ENCODE peak calls at places on chromosomes 4 and X, in nine cellular contexts. C is HL-60, B is K562, F is mucosa of descending colon, N is OCI-LY7, J is fibroblast of mammary gland, E is tibial nerve, X is foreskin fibroblast, K is endothelial cell of umbilical vein. A is an unnamed sample.

GRCh38 chrX:140712413-140713173 is 3.0 kb downstream of the LINC00632 start:
- DNase-seq in X (no peak), K (no peak), C (no peak), B (no peak), N (no peak), F (peak; percentile 12), E (peak; percentile 13), J (no peak), A (peak; percentile 30)

GRCh38 chrX:153443476-153444332 is 2.2 kb downstream of the TREX2 start:
- DNase-seq in X (no peak), C (no peak), F (no peak), B (no peak), N (no peak), J (no peak), K (no peak), E (no peak), A (no peak)

GRCh38 chr4:138639018-138639876 is 376.3 kb upstream of the NOCT start:
- DNase-seq in E (no peak), K (peak; percentile 6), J (peak; percentile 16), X (peak; percentile 16), C (no peak), B (no peak), F (no peak), N (no peak), A (no peak)

GRCh38 chrX:118350221-118350620 is 4.3 kb downstream of the WDR44 start:
- DNase-seq in E (no peak), C (peak; percentile 13), J (peak; percentile 50), K (peak; percentile 31), N (no peak), X (no peak), F (no peak), B (no peak), A (no peak)

GRCh38 chr4:63528592-63528991 is 880.7 kb downstream of the TECRL start:
- DNase-seq in J (no peak), C (no peak), K (no peak), N (no peak), E (no peak), X (no peak), B (no peak), F (no peak), A (no peak)

GRCh38 chr4:139890810-139891209 is 225.2 kb downstream of the MGST2 start:
- DNase-seq in E (no peak), X (peak; percentile 57), J (peak; percentile 86), N (no peak), B (no peak), F (no peak), C (peak; percentile 26), K (peak; percentile 81), A (no peak)

GRCh38 chr4:26323807-26324206 is 3.0 kb downstream of the RBPJ start:
- DNase-seq in E (no peak), C (no peak), N (no peak), J (peak; percentile 76), X (no peak), F (no peak), B (no peak), K (peak; percentile 73), A (no peak)

GRCh38 chrX:45850775-45851433 is 650.2 kb upstream of the DIPK2B start:
- DNase-seq in K (no peak), B (no peak), X (no peak), C (peak; percentile 40), F (peak; percentile 14), J (peak; percentile 25), E (no peak), N (no peak), A (peak; percentile 19)

GRCh38 chr4:86961605-86962295 is 26.9 kb downstream of the AFF1 start:
- DNase-seq in J (peak; percentile 75), X (peak; percentile 45), F (no peak), C (peak; percentile 88), E (no peak), K (no peak), B (peak; percentile 86), N (peak; percentile 95), A (peak; percentile 59)

GRCh38 chr4:101806914-101807313 is 16.4 kb downstream of the BANK1 start:
- DNase-seq in J (peak; percentile 25), X (no peak), K (no peak), E (no peak), B (no peak), N (peak; percentile 81), C (peak; percentile 5), F (no peak), A (no peak)

GRCh38 chr4:61462451-61463326 is 262.6 kb downstream of the ADGRL3 start:
- DNase-seq in C (no peak), F (no peak), B (no peak), K (peak; percentile 53), J (peak; percentile 70), E (no peak), X (peak; percentile 35), N (no peak), A (no peak)

GRCh38 chr4:67126115-67126514 is 419.2 kb downstream of the CENPC start:
- DNase-seq in F (no peak), N (no peak), K (no peak), J (no peak), E (no peak), X (no peak), B (no peak), C (no peak), A (no peak)

GRCh38 chrX:56793533-56794320 is 64.7 kb downstream of the NBDY start:
- DNase-seq in B (no peak), E (no peak), N (no peak), X (no peak), F (no peak), J (peak; percentile 28), K (peak; percentile 36), C (no peak), A (no peak)

GRCh38 chr4:173517781-173518371 is 12.2 kb downstream of the HAND2 start:
- DNase-seq in X (no peak), B (no peak), F (peak; percentile 57), K (no peak), C (no peak), N (no peak), J (no peak), E (no peak), A (peak; percentile 53)
- H3K4me3 ChIP-seq in X (no peak overlapping the region), B (no peak overlapping the region), F (no peak overlapping the region), K (no peak overlapping the region), C (no peak overlapping the region), N (no peak overlapping the region), J (no peak overlapping the region), E (no peak overlapping the region), A (peak overlapping the region; percentile 36)

DNA sequence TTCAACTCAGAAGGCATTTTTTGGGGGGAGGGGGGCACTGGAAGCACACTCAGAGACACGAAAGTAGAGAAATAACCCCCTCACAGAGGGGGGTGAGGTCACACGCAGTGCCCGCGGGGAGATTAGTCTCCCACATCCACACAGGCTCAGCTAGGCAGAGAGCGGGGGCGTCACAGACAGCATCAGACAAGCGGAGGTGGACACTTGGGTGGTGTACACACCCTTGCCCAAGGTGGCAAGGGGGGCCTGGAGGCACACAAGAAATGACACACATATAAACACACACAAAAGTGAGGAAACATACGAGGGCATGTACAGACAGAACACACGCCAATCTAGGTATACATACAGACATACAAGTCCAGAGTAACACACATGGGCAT is 637 bp upstream of the SYN1 start:
- DNase-seq in J (no peak), C (no peak), K (no peak), E (no peak), X (no peak), N (no peak), F (no peak), B (no peak), A (no peak)
- H3K4me3 ChIP-seq in J (no peak overlapping the region), C (no peak overlapping the region), K (no peak overlapping the region), E (no peak overlapping the region), X (no peak overlapping the region), N (no peak overlapping the region), F (no peak overlapping the region), B (no peak overlapping the region), A (no peak overlapping the region)

DNA sequence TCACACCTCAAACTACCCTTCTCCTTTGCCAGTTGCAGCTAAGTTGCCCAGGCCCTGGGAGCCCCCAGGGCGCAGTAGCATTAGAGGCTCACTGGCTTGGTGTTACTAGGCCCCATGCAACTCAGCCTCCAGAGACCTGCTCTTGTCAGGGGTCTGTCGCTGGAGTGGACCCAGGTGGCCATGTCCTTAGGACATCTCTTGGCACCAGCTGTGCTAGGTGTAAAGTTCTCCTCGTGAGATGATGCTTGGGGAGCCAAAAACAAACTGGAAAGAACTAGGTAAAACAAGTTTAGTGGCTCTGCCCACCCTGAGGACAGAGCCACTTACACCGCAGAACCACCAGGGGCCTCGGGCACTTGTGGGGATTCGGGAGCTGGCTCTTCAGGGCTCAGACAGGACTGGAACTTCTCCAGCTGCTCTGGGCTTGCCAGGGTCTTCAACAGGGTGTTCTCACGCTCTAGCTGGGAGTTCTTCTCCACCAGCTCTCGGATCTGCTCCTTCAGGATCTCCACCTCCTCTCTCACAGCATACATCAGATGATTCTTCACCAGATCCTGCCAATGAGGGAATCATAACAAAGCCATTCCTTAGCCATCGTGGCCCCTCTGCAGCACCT is 61.3 kb downstream of the TSC22D3 start:
- DNase-seq in N (no peak), E (no peak), F (no peak), C (no peak), J (peak; percentile 35), B (no peak), X (no peak), K (no peak), A (no peak)
- H3K4me3 ChIP-seq in N (peak overlapping the region; percentile 91), E (peak overlapping the region; percentile 87), F (no peak overlapping the region), C (no peak overlapping the region), J (peak overlapping the region; percentile 75), B (no peak overlapping the region), X (no peak overlapping the region), K (no peak overlapping the region), A (peak overlapping the region; percentile 66)

GRCh38 chr4:124044330-124044729 is 647.7 kb downstream of the SPRY1 start:
- DNase-seq in N (no peak), C (no peak), X (no peak), F (no peak), E (no peak), K (no peak), B (no peak), J (no peak), A (no peak)
- H3K4me3 ChIP-seq in N (no peak overlapping the region), C (no peak overlapping the region), X (no peak overlapping the region), F (no peak overlapping the region), E (no peak overlapping the region), K (no peak overlapping the region), B (no peak overlapping the region), J (no peak overlapping the region), A (no peak overlapping the region)

GRCh38 chr4:184064877-184065276 is 152.8 kb downstream of the ENPP6 start:
- DNase-seq in B (no peak), F (peak; percentile 95), C (no peak), X (no peak), E (no peak), K (no peak), J (no peak), N (no peak), A (no peak)
- H3K4me3 ChIP-seq in B (no peak overlapping the region), F (no peak overlapping the region), C (no peak overlapping the region), X (no peak overlapping the region), E (no peak overlapping the region), K (no peak overlapping the region), J (no peak overlapping the region), N (no peak overlapping the region), A (no peak overlapping the region)